ENCODE peak calls at places on chromosomes 7 and 10, in four cellular contexts. Z is stimulated activated CD8-positive, alpha-beta memory T cell treated with anti-CD3 and anti-CD28 coated beads, Interleukin-12 subunit alpha, Interleukin-12 subunit beta, amount 100 ng/mL, for 4 hours; E is activated T-helper 1 cell treated with anti-CD3 and anti-CD28 coated beads, Interleukin-2, amount 50 U/mL, for 16 hours; G is left ventricle myocardium inferior. X is an unnamed sample.
A peak's percentile ranks its signal among the peaks of the same experiment; 100 is the strongest.

GRCh38 chr7:93559624-93560491 is 14.7 kb downstream of the CALCR start:
- DNase-seq in Z (no peak), E (no peak), G (no peak), X (no peak)

GRCh38 chr7:11082121-11082520 is 108.4 kb downstream of the PHF14 start:
- DNase-seq in Z (no peak), E (no peak), G (no peak), X (no peak)

GRCh38 chr10:132586731-132587130 is 49.1 kb downstream of the INPP5A start:
- DNase-seq in Z (no peak), E (no peak), G (no peak), X (no peak)

GRCh38 chr10:69484736-69485135 is 33.5 kb downstream of the TSPAN15 start:
- DNase-seq in Z (no peak), E (no peak), G (no peak), X (no peak)

GRCh38 chr7:30921951-30922401 is 10.3 kb downstream of the AQP1 start:
- DNase-seq in Z (no peak), E (no peak), G (peak; percentile 11), X (no peak)

GRCh38 chr7:150503581-150503980 is 11.1 kb upstream of the GIMAP7 start:
- DNase-seq in Z (no peak), E (no peak), G (no peak), X (no peak)

GRCh38 chr10:69359089-69360025 is 57.4 kb downstream of the TACR2 start:
- DNase-seq in Z (no peak), E (no peak), G (no peak), X (no peak)

GRCh38 chr7:82163586-82163985 is 280.0 kb downstream of the CACNA2D1 start:
- DNase-seq in Z (no peak), E (no peak), G (no peak), X (no peak)

GRCh38 chr10:27745719-27746363 is at the start of gene MKX:
- DNase-seq in Z (no peak), E (no peak), G (peak; percentile 21), X (no peak)

GRCh38 chr7:17599733-17600685 is 301.6 kb downstream of the AHR start:
- DNase-seq in Z (no peak), E (no peak), G (no peak), X (no peak)

GRCh38 chr7:85055906-85056305 is 130.9 kb downstream of the SEMA3D start:
- DNase-seq in Z (no peak), E (no peak), G (no peak), X (no peak)

GRCh38 chr10:132457328-132458070 is 60.5 kb downstream of the PWWP2B start:
- DNase-seq in Z (no peak), E (no peak), G (no peak), X (no peak)

GRCh38 chr7:80885774-80886173 is 33.1 kb downstream of the SEMA3C start:
- DNase-seq in Z (no peak), E (no peak), G (no peak), X (no peak)

GRCh38 chr10:93062499-93063216 is 2.1 kb downstream of the CYP26C1 start:
- DNase-seq in Z (no peak), E (no peak), G (no peak), X (no peak)

GRCh38 chr10:89785095-89785494 is 83.7 kb downstream of the KIF20B start:
- DNase-seq in Z (no peak), E (no peak), G (no peak), X (no peak)

GRCh38 chr7:104156842-104157277 is 51.0 kb downstream of the ORC5 start:
- DNase-seq in Z (no peak), E (no peak), G (no peak), X (no peak)

GRCh38 chr10:31320598-31321211 is 1.7 kb downstream of the ZEB1 start:
- DNase-seq in Z (no peak), E (no peak), G (peak; percentile 53), X (no peak)

GRCh38 chr7:95335093-95335492 is 10.8 kb upstream of the PON1 start:
- DNase-seq in Z (no peak), E (no peak), G (no peak), X (no peak)

GRCh38 chr7:128066858-128067257 is 35.6 kb upstream of the LRRC4 start:
- DNase-seq in Z (no peak), E (no peak), G (no peak), X (no peak)

GRCh38 chr10:61998937-61999336 is 97.4 kb downstream of the ARID5B start:
- DNase-seq in Z (no peak), E (no peak), G (no peak), X (no peak)

GRCh38 chr7:106625678-106626301 is 35.2 kb downstream of the CCDC71L start:
- DNase-seq in Z (no peak), E (no peak), G (no peak), X (no peak)

GRCh38 chr7:108407674-108408073 is 48.6 kb downstream of the NRCAM start:
- DNase-seq in Z (no peak), E (no peak), G (no peak), X (no peak)

GRCh38 chr7:79770970-79771369 is 317.5 kb upstream of the MAGI2 start:
- DNase-seq in Z (no peak), E (no peak), G (no peak), X (no peak)

GRCh38 chr10:121595806-121596667 is 2.2 kb downstream of the FGFR2 start:
- DNase-seq in Z (no peak), E (no peak), G (no peak), X (no peak)

GRCh38 chr10:58956926-58957325 is 219.5 kb upstream of the PHYHIPL start:
- DNase-seq in Z (no peak), E (no peak), G (no peak), X (no peak)

GRCh38 chr7:106418526-106418925 is 133.7 kb upstream of the NAMPT start:
- DNase-seq in Z (no peak), E (no peak), G (no peak), X (no peak)

GRCh38 chr10:101940916-101941315 is 97.3 kb upstream of the KCNIP2 start:
- DNase-seq in Z (no peak), E (no peak), G (no peak), X (no peak)

GRCh38 chr7:19009241-19009935 is 108.0 kb downstream of the TWIST1 start:
- DNase-seq in Z (no peak), E (no peak), G (no peak), X (no peak)

GRCh38 chr10:30437039-30437781 is 3.2 kb downstream of the MAP3K8 start:
- DNase-seq in Z (no peak), E (no peak), G (no peak), X (no peak)

GRCh38 chr7:154646126-154647013 is 356.6 kb downstream of the PAXIP1 start:
- DNase-seq in Z (no peak), E (no peak), G (no peak), X (no peak)

GRCh38 chr7:47327698-47328391 is 254.1 kb downstream of the TNS3 start:
- DNase-seq in Z (no peak), E (no peak), G (peak; percentile 94), X (no peak)

GRCh38 chr7:85686410-85687181 is 499.7 kb upstream of the SEMA3D start:
- DNase-seq in Z (no peak), E (no peak), G (no peak), X (no peak)

GRCh38 chr7:151686016-151686766 is 166.5 kb upstream of the RHEB start:
- DNase-seq in Z (no peak), E (no peak), G (no peak), X (no peak)

GRCh38 chr10:45471531-45472310 is 97.7 kb downstream of the ALOX5 start:
- DNase-seq in Z (no peak), E (no peak), G (no peak), X (no peak)

GRCh38 chr7:68224041-68224534 is 1227.5 kb downstream of the TYW1 start:
- DNase-seq in Z (no peak), E (no peak), G (no peak), X (no peak)

GRCh38 chr7:141258559-141258958 is 184.7 kb downstream of the TMEM178B start:
- DNase-seq in Z (no peak), E (no peak), G (no peak), X (no peak)

GRCh38 chr10:106931159-106931852 is 233.2 kb downstream of the SORCS1 start:
- DNase-seq in Z (no peak), E (no peak), G (no peak), X (no peak)